ENCODE peak calls at places on chromosome 18, in four cellular contexts. One of them, this sample, is unnamed.

GRCh38 chr18:71673498-71673897 is 870.6 kb downstream of the CBLN2 start:
- DNase-seq in activated CD4-positive, alpha-beta T cell treated with anti-CD3 and anti-CD28 coated beads, Interleukin-2, amount 50 U/mL, for 24 hours: no peak
- DNase-seq in mesothelial cell of epicardium: no peak
- DNase-seq in foreskin melanocyte: no peak
- DNase-seq in this sample: no peak

GRCh38 chr18:55629136-55629535 is 41.1 kb upstream of the TCF4 start:
- DNase-seq in foreskin melanocyte: no peak
- DNase-seq in activated CD4-positive, alpha-beta T cell treated with anti-CD3 and anti-CD28 coated beads, Interleukin-2, amount 50 U/mL, for 24 hours: no peak
- DNase-seq in mesothelial cell of epicardium: no peak
- DNase-seq in this sample: no peak

GRCh38 chr18:51192026-51192425 is 5.5 kb downstream of the MEX3C start:
- DNase-seq in activated CD4-positive, alpha-beta T cell treated with anti-CD3 and anti-CD28 coated beads, Interleukin-2, amount 50 U/mL, for 24 hours: no peak
- DNase-seq in foreskin melanocyte: no peak
- DNase-seq in mesothelial cell of epicardium: no peak
- DNase-seq in this sample: no peak

GRCh38 chr18:50797147-50797546 is 22.7 kb downstream of the MRO start:
- DNase-seq in foreskin melanocyte: peak; percentile 48
- DNase-seq in activated CD4-positive, alpha-beta T cell treated with anti-CD3 and anti-CD28 coated beads, Interleukin-2, amount 50 U/mL, for 24 hours: no peak
- DNase-seq in mesothelial cell of epicardium: no peak
- DNase-seq in this sample: peak; percentile 33

GRCh38 chr18:23077493-23078256 is 57.6 kb upstream of the CABLES1 start:
- DNase-seq in activated CD4-positive, alpha-beta T cell treated with anti-CD3 and anti-CD28 coated beads, Interleukin-2, amount 50 U/mL, for 24 hours: no peak
- DNase-seq in mesothelial cell of epicardium: no peak
- DNase-seq in foreskin melanocyte: no peak
- DNase-seq in this sample: peak; percentile 36

GRCh38 chr18:77006305-77007175 is 126.0 kb downstream of the MBP start:
- DNase-seq in foreskin melanocyte: no peak
- DNase-seq in activated CD4-positive, alpha-beta T cell treated with anti-CD3 and anti-CD28 coated beads, Interleukin-2, amount 50 U/mL, for 24 hours: no peak
- DNase-seq in mesothelial cell of epicardium: no peak
- DNase-seq in this sample: no peak

GRCh38 chr18:48330016-48330991 is 78.9 kb downstream of the ZBTB7C start:
- DNase-seq in foreskin melanocyte: peak; percentile 19
- DNase-seq in activated CD4-positive, alpha-beta T cell treated with anti-CD3 and anti-CD28 coated beads, Interleukin-2, amount 50 U/mL, for 24 hours: no peak
- DNase-seq in mesothelial cell of epicardium: no peak
- DNase-seq in this sample: no peak

GRCh38 chr18:32767400-32767799 is 5.4 kb downstream of the KLHL14 start:
- DNase-seq in foreskin melanocyte: no peak
- DNase-seq in mesothelial cell of epicardium: no peak
- DNase-seq in activated CD4-positive, alpha-beta T cell treated with anti-CD3 and anti-CD28 coated beads, Interleukin-2, amount 50 U/mL, for 24 hours: no peak
- DNase-seq in this sample: no peak

GRCh38 chr18:22385718-22386117 is 32.0 kb downstream of the CTAGE1 start:
- DNase-seq in activated CD4-positive, alpha-beta T cell treated with anti-CD3 and anti-CD28 coated beads, Interleukin-2, amount 50 U/mL, for 24 hours: no peak
- DNase-seq in foreskin melanocyte: no peak
- DNase-seq in mesothelial cell of epicardium: no peak
- DNase-seq in this sample: no peak

GRCh38 chr18:48728204-48728833 is 189.5 kb downstream of the CTIF start:
- DNase-seq in foreskin melanocyte: peak; percentile 96
- DNase-seq in mesothelial cell of epicardium: no peak
- DNase-seq in activated CD4-positive, alpha-beta T cell treated with anti-CD3 and anti-CD28 coated beads, Interleukin-2, amount 50 U/mL, for 24 hours: no peak
- DNase-seq in this sample: peak; percentile 70

GRCh38 chr18:63619661-63620060 is 24.4 kb downstream of the SERPINB4 start:
- DNase-seq in activated CD4-positive, alpha-beta T cell treated with anti-CD3 and anti-CD28 coated beads, Interleukin-2, amount 50 U/mL, for 24 hours: no peak
- DNase-seq in mesothelial cell of epicardium: no peak
- DNase-seq in foreskin melanocyte: no peak
- DNase-seq in this sample: no peak

GRCh38 chr18:3526421-3527354 is 76.7 kb downstream of the TGIF1 start:
- DNase-seq in mesothelial cell of epicardium: no peak
- DNase-seq in activated CD4-positive, alpha-beta T cell treated with anti-CD3 and anti-CD28 coated beads, Interleukin-2, amount 50 U/mL, for 24 hours: no peak
- DNase-seq in foreskin melanocyte: peak; percentile 92
- DNase-seq in this sample: peak; percentile 97

GRCh38 chr18:3281456-3282400 is 19.8 kb downstream of the MYL12B start:
- DNase-seq in mesothelial cell of epicardium: no peak
- DNase-seq in foreskin melanocyte: peak; percentile 71
- DNase-seq in activated CD4-positive, alpha-beta T cell treated with anti-CD3 and anti-CD28 coated beads, Interleukin-2, amount 50 U/mL, for 24 hours: peak; percentile 46
- DNase-seq in this sample: peak; percentile 91

GRCh38 chr18:650428-650858 is 7.0 kb upstream of the TYMS start:
- DNase-seq in activated CD4-positive, alpha-beta T cell treated with anti-CD3 and anti-CD28 coated beads, Interleukin-2, amount 50 U/mL, for 24 hours: no peak
- DNase-seq in mesothelial cell of epicardium: no peak
- DNase-seq in foreskin melanocyte: no peak
- DNase-seq in this sample: no peak

GRCh38 chr18:48943333-48943732 is 7.4 kb downstream of the SMAD7 start:
- DNase-seq in foreskin melanocyte: no peak
- DNase-seq in mesothelial cell of epicardium: no peak
- DNase-seq in activated CD4-positive, alpha-beta T cell treated with anti-CD3 and anti-CD28 coated beads, Interleukin-2, amount 50 U/mL, for 24 hours: no peak
- DNase-seq in this sample: no peak

GRCh38 chr18:11387880-11388279 is 221.5 kb upstream of the SLC35G4 start:
- DNase-seq in foreskin melanocyte: peak; percentile 44
- DNase-seq in activated CD4-positive, alpha-beta T cell treated with anti-CD3 and anti-CD28 coated beads, Interleukin-2, amount 50 U/mL, for 24 hours: no peak
- DNase-seq in mesothelial cell of epicardium: no peak
- DNase-seq in this sample: peak; percentile 84

GRCh38 chr18:10916387-10916786 is 233.0 kb downstream of the PIEZO2 start:
- DNase-seq in activated CD4-positive, alpha-beta T cell treated with anti-CD3 and anti-CD28 coated beads, Interleukin-2, amount 50 U/mL, for 24 hours: no peak
- DNase-seq in foreskin melanocyte: no peak
- DNase-seq in mesothelial cell of epicardium: no peak
- DNase-seq in this sample: no peak

GRCh38 chr18:58761241-58761969 is 90.1 kb downstream of the MALT1 start:
- DNase-seq in mesothelial cell of epicardium: no peak
- DNase-seq in foreskin melanocyte: no peak
- DNase-seq in activated CD4-positive, alpha-beta T cell treated with anti-CD3 and anti-CD28 coated beads, Interleukin-2, amount 50 U/mL, for 24 hours: no peak
- DNase-seq in this sample: no peak

GRCh38 chr18:58525517-58525916 is 103.4 kb downstream of the ALPK2 start:
- DNase-seq in mesothelial cell of epicardium: no peak
- DNase-seq in foreskin melanocyte: peak; percentile 31
- DNase-seq in activated CD4-positive, alpha-beta T cell treated with anti-CD3 and anti-CD28 coated beads, Interleukin-2, amount 50 U/mL, for 24 hours: peak; percentile 59
- DNase-seq in this sample: no peak

GRCh38 chr18:79681484-79682387 is 2.1 kb downstream of the CTDP1 start:
- DNase-seq in foreskin melanocyte: no peak
- DNase-seq in mesothelial cell of epicardium: no peak
- DNase-seq in activated CD4-positive, alpha-beta T cell treated with anti-CD3 and anti-CD28 coated beads, Interleukin-2, amount 50 U/mL, for 24 hours: peak; percentile 42
- DNase-seq in this sample: no peak

GRCh38 chr18:61448316-61448715 is 115.1 kb downstream of the CDH20 start:
- DNase-seq in foreskin melanocyte: no peak
- DNase-seq in activated CD4-positive, alpha-beta T cell treated with anti-CD3 and anti-CD28 coated beads, Interleukin-2, amount 50 U/mL, for 24 hours: no peak
- DNase-seq in mesothelial cell of epicardium: no peak
- DNase-seq in this sample: no peak

GRCh38 chr18:65748321-65748720 is 2.5 kb upstream of the CDH7 start:
- DNase-seq in activated CD4-positive, alpha-beta T cell treated with anti-CD3 and anti-CD28 coated beads, Interleukin-2, amount 50 U/mL, for 24 hours: no peak
- DNase-seq in foreskin melanocyte: no peak
- DNase-seq in mesothelial cell of epicardium: no peak
- DNase-seq in this sample: no peak

GRCh38 chr18:49767111-49768050 is 46.0 kb downstream of the ACAA2 start:
- DNase-seq in activated CD4-positive, alpha-beta T cell treated with anti-CD3 and anti-CD28 coated beads, Interleukin-2, amount 50 U/mL, for 24 hours: no peak
- DNase-seq in mesothelial cell of epicardium: no peak
- DNase-seq in foreskin melanocyte: no peak
- DNase-seq in this sample: no peak

GRCh38 chr18:58205087-58205779 is 161.2 kb downstream of the NEDD4L start:
- DNase-seq in foreskin melanocyte: no peak
- DNase-seq in mesothelial cell of epicardium: no peak
- DNase-seq in activated CD4-positive, alpha-beta T cell treated with anti-CD3 and anti-CD28 coated beads, Interleukin-2, amount 50 U/mL, for 24 hours: no peak
- DNase-seq in this sample: no peak

GRCh38 chr18:47795448-47795843 is 135.0 kb downstream of the SMAD2 start:
- DNase-seq in foreskin melanocyte: no peak
- DNase-seq in mesothelial cell of epicardium: no peak
- DNase-seq in activated CD4-positive, alpha-beta T cell treated with anti-CD3 and anti-CD28 coated beads, Interleukin-2, amount 50 U/mL, for 24 hours: no peak
- DNase-seq in this sample: peak; percentile 6

GRCh38 chr18:31652875-31653274 is 31.5 kb downstream of the B4GALT6 start:
- DNase-seq in foreskin melanocyte: no peak
- DNase-seq in mesothelial cell of epicardium: no peak
- DNase-seq in activated CD4-positive, alpha-beta T cell treated with anti-CD3 and anti-CD28 coated beads, Interleukin-2, amount 50 U/mL, for 24 hours: no peak
- DNase-seq in this sample: no peak

GRCh38 chr18:24766376-24766775 is 305.9 kb downstream of the HRH4 start:
- DNase-seq in foreskin melanocyte: no peak
- DNase-seq in mesothelial cell of epicardium: no peak
- DNase-seq in activated CD4-positive, alpha-beta T cell treated with anti-CD3 and anti-CD28 coated beads, Interleukin-2, amount 50 U/mL, for 24 hours: no peak
- DNase-seq in this sample: no peak

GRCh38 chr18:78582898-78583738 is 396.5 kb upstream of the SALL3 start:
- DNase-seq in activated CD4-positive, alpha-beta T cell treated with anti-CD3 and anti-CD28 coated beads, Interleukin-2, amount 50 U/mL, for 24 hours: no peak
- DNase-seq in mesothelial cell of epicardium: no peak
- DNase-seq in foreskin melanocyte: no peak
- DNase-seq in this sample: no peak

GRCh38 chr18:76260941-76261472 is 234.0 kb downstream of the ZNF516 start:
- DNase-seq in mesothelial cell of epicardium: no peak
- DNase-seq in activated CD4-positive, alpha-beta T cell treated with anti-CD3 and anti-CD28 coated beads, Interleukin-2, amount 50 U/mL, for 24 hours: no peak
- DNase-seq in foreskin melanocyte: no peak
- DNase-seq in this sample: no peak

GRCh38 chr18:10147199-10147598 is 233.4 kb downstream of the VAPA start:
- DNase-seq in activated CD4-positive, alpha-beta T cell treated with anti-CD3 and anti-CD28 coated beads, Interleukin-2, amount 50 U/mL, for 24 hours: no peak
- DNase-seq in mesothelial cell of epicardium: no peak
- DNase-seq in foreskin melanocyte: no peak
- DNase-seq in this sample: no peak

GRCh38 chr18:4888251-4888650 is 308.8 kb downstream of the AKAIN1 start:
- DNase-seq in activated CD4-positive, alpha-beta T cell treated with anti-CD3 and anti-CD28 coated beads, Interleukin-2, amount 50 U/mL, for 24 hours: no peak
- DNase-seq in foreskin melanocyte: no peak
- DNase-seq in mesothelial cell of epicardium: no peak
- DNase-seq in this sample: no peak

GRCh38 chr18:23377669-23378469 is 75.2 kb upstream of the RIOK3 start:
- DNase-seq in foreskin melanocyte: peak; percentile 41
- DNase-seq in activated CD4-positive, alpha-beta T cell treated with anti-CD3 and anti-CD28 coated beads, Interleukin-2, amount 50 U/mL, for 24 hours: peak; percentile 3
- DNase-seq in mesothelial cell of epicardium: no peak
- DNase-seq in this sample: no peak